ENCODE peak calls at places on chromosomes 1 and 21, in five cellular contexts. One of them, this sample, is unnamed.

GRCh38 chr1:30044745-30045144 is 678.6 kb downstream of the MATN1 start:
- DNase-seq in activated CD8-positive, alpha-beta T cell treated with anti-CD3 and anti-CD28 coated beads for 36 hours: no peak
- DNase-seq in brain microvascular endothelial cell: no peak
- DNase-seq in B cell: no peak
- DNase-seq in cardiac muscle cell: no peak
- DNase-seq in this sample: no peak

GRCh38 chr1:26170472-26170821 is 739 bp downstream of the ZNF593 start:
- DNase-seq in brain microvascular endothelial cell: no peak
- DNase-seq in cardiac muscle cell: no peak
- DNase-seq in B cell: no peak
- DNase-seq in activated CD8-positive, alpha-beta T cell treated with anti-CD3 and anti-CD28 coated beads for 36 hours: no peak
- DNase-seq in this sample: no peak

GRCh38 chr1:43831866-43832654 is 101.5 kb upstream of the ARTN start:
- DNase-seq in brain microvascular endothelial cell: no peak
- DNase-seq in cardiac muscle cell: no peak
- DNase-seq in B cell: no peak
- DNase-seq in activated CD8-positive, alpha-beta T cell treated with anti-CD3 and anti-CD28 coated beads for 36 hours: peak
- DNase-seq in this sample: peak

GRCh38 chr1:177306981-177307380 is 136.2 kb downstream of the BRINP2 start:
- DNase-seq in activated CD8-positive, alpha-beta T cell treated with anti-CD3 and anti-CD28 coated beads for 36 hours: no peak
- DNase-seq in cardiac muscle cell: no peak
- DNase-seq in brain microvascular endothelial cell: no peak
- DNase-seq in B cell: no peak
- DNase-seq in this sample: no peak

GRCh38 chr1:60960846-60961542 is 121.4 kb upstream of the NFIA start:
- DNase-seq in cardiac muscle cell: peak
- DNase-seq in brain microvascular endothelial cell: peak
- DNase-seq in B cell: no peak
- DNase-seq in activated CD8-positive, alpha-beta T cell treated with anti-CD3 and anti-CD28 coated beads for 36 hours: peak
- DNase-seq in this sample: no peak

GRCh38 chr21:25370311-25370744 is 237.0 kb downstream of the MRPL39 start:
- DNase-seq in activated CD8-positive, alpha-beta T cell treated with anti-CD3 and anti-CD28 coated beads for 36 hours: peak
- DNase-seq in cardiac muscle cell: peak
- DNase-seq in B cell: no peak
- DNase-seq in brain microvascular endothelial cell: peak
- DNase-seq in this sample: no peak

GRCh38 chr1:46735708-46736324 is 16.9 kb upstream of the EFCAB14 start:
- DNase-seq in activated CD8-positive, alpha-beta T cell treated with anti-CD3 and anti-CD28 coated beads for 36 hours: peak
- DNase-seq in cardiac muscle cell: peak
- DNase-seq in B cell: no peak
- DNase-seq in brain microvascular endothelial cell: peak
- DNase-seq in this sample: peak

GRCh38 chr1:99808391-99809115 is 41.6 kb upstream of the AGL start:
- DNase-seq in B cell: no peak
- DNase-seq in brain microvascular endothelial cell: peak
- DNase-seq in activated CD8-positive, alpha-beta T cell treated with anti-CD3 and anti-CD28 coated beads for 36 hours: peak
- DNase-seq in cardiac muscle cell: peak
- DNase-seq in this sample: peak

GRCh38 chr21:33943293-33943692 is 27.7 kb upstream of the ATP5PO start:
- DNase-seq in activated CD8-positive, alpha-beta T cell treated with anti-CD3 and anti-CD28 coated beads for 36 hours: no peak
- DNase-seq in brain microvascular endothelial cell: no peak
- DNase-seq in cardiac muscle cell: no peak
- DNase-seq in B cell: no peak
- DNase-seq in this sample: no peak

GRCh38 chr1:243454328-243454997 is 198.6 kb downstream of the SDCCAG8 start:
- DNase-seq in cardiac muscle cell: no peak
- DNase-seq in activated CD8-positive, alpha-beta T cell treated with anti-CD3 and anti-CD28 coated beads for 36 hours: no peak
- DNase-seq in brain microvascular endothelial cell: no peak
- DNase-seq in B cell: no peak
- DNase-seq in this sample: no peak

GRCh38 chr1:3609016-3609768 is 2.1 kb downstream of the MEGF6 start:
- DNase-seq in B cell: no peak
- DNase-seq in brain microvascular endothelial cell: no peak
- DNase-seq in cardiac muscle cell: no peak
- DNase-seq in activated CD8-positive, alpha-beta T cell treated with anti-CD3 and anti-CD28 coated beads for 36 hours: no peak
- DNase-seq in this sample: no peak

GRCh38 chr1:181260271-181260670 is 171.8 kb downstream of the IER5 start:
- DNase-seq in cardiac muscle cell: no peak
- DNase-seq in B cell: no peak
- DNase-seq in activated CD8-positive, alpha-beta T cell treated with anti-CD3 and anti-CD28 coated beads for 36 hours: no peak
- DNase-seq in brain microvascular endothelial cell: no peak
- DNase-seq in this sample: no peak

GRCh38 chr1:194176212-194176611 is 989.8 kb upstream of the B3GALT2 start:
- DNase-seq in brain microvascular endothelial cell: no peak
- DNase-seq in B cell: no peak
- DNase-seq in activated CD8-positive, alpha-beta T cell treated with anti-CD3 and anti-CD28 coated beads for 36 hours: no peak
- DNase-seq in cardiac muscle cell: no peak
- DNase-seq in this sample: no peak

GRCh38 chr1:54406339-54407181 is at the start of gene SSBP3:
- DNase-seq in activated CD8-positive, alpha-beta T cell treated with anti-CD3 and anti-CD28 coated beads for 36 hours: peak
- DNase-seq in B cell: peak
- DNase-seq in brain microvascular endothelial cell: peak
- DNase-seq in cardiac muscle cell: peak
- DNase-seq in this sample: peak

GRCh38 chr1:153790282-153790995 is 15.2 kb downstream of the SLC27A3 start:
- DNase-seq in cardiac muscle cell: peak
- DNase-seq in activated CD8-positive, alpha-beta T cell treated with anti-CD3 and anti-CD28 coated beads for 36 hours: no peak
- DNase-seq in B cell: no peak
- DNase-seq in brain microvascular endothelial cell: peak
- DNase-seq in this sample: no peak

GRCh38 chr21:35428489-35428888 is 379.4 kb upstream of the RUNX1 start:
- DNase-seq in brain microvascular endothelial cell: peak
- DNase-seq in cardiac muscle cell: peak
- DNase-seq in B cell: no peak
- DNase-seq in activated CD8-positive, alpha-beta T cell treated with anti-CD3 and anti-CD28 coated beads for 36 hours: peak
- DNase-seq in this sample: no peak

GRCh38 chr1:202405928-202406327 is 57.4 kb downstream of the PPP1R12B start:
- DNase-seq in B cell: no peak
- DNase-seq in activated CD8-positive, alpha-beta T cell treated with anti-CD3 and anti-CD28 coated beads for 36 hours: no peak
- DNase-seq in cardiac muscle cell: no peak
- DNase-seq in brain microvascular endothelial cell: no peak
- DNase-seq in this sample: no peak

GRCh38 chr1:219812491-219813221 is 115.7 kb downstream of the SLC30A10 start:
- DNase-seq in B cell: no peak
- DNase-seq in brain microvascular endothelial cell: peak
- DNase-seq in activated CD8-positive, alpha-beta T cell treated with anti-CD3 and anti-CD28 coated beads for 36 hours: peak
- DNase-seq in cardiac muscle cell: peak
- DNase-seq in this sample: peak

GRCh38 chr1:169483500-169483966 is 2.2 kb downstream of the SLC19A2 start:
- DNase-seq in brain microvascular endothelial cell: no peak
- DNase-seq in B cell: no peak
- DNase-seq in activated CD8-positive, alpha-beta T cell treated with anti-CD3 and anti-CD28 coated beads for 36 hours: no peak
- DNase-seq in cardiac muscle cell: peak
- DNase-seq in this sample: no peak

GRCh38 chr1:165635329-165635728 is 4.3 kb downstream of the MGST3 start:
- DNase-seq in cardiac muscle cell: peak
- DNase-seq in B cell: no peak
- DNase-seq in activated CD8-positive, alpha-beta T cell treated with anti-CD3 and anti-CD28 coated beads for 36 hours: no peak
- DNase-seq in brain microvascular endothelial cell: no peak
- DNase-seq in this sample: no peak

GRCh38 chr1:19643602-19644419 is at the start of gene NBL1:
- DNase-seq in B cell: no peak
- DNase-seq in cardiac muscle cell: peak
- DNase-seq in activated CD8-positive, alpha-beta T cell treated with anti-CD3 and anti-CD28 coated beads for 36 hours: peak
- DNase-seq in brain microvascular endothelial cell: peak
- DNase-seq in this sample: peak

GRCh38 chr1:53732912-53733317 is 6.0 kb downstream of the GLIS1 start:
- DNase-seq in activated CD8-positive, alpha-beta T cell treated with anti-CD3 and anti-CD28 coated beads for 36 hours: no peak
- DNase-seq in cardiac muscle cell: peak
- DNase-seq in brain microvascular endothelial cell: peak
- DNase-seq in B cell: no peak
- DNase-seq in this sample: no peak

GRCh38 chr1:41645062-41645461 is 160.6 kb upstream of the EDN2 start:
- DNase-seq in cardiac muscle cell: no peak
- DNase-seq in activated CD8-positive, alpha-beta T cell treated with anti-CD3 and anti-CD28 coated beads for 36 hours: no peak
- DNase-seq in brain microvascular endothelial cell: no peak
- DNase-seq in B cell: peak
- DNase-seq in this sample: no peak

GRCh38 chr1:74402873-74403272 is 109.5 kb downstream of the LRRC53 start:
- DNase-seq in activated CD8-positive, alpha-beta T cell treated with anti-CD3 and anti-CD28 coated beads for 36 hours: no peak
- DNase-seq in cardiac muscle cell: no peak
- DNase-seq in B cell: no peak
- DNase-seq in brain microvascular endothelial cell: no peak
- DNase-seq in this sample: no peak

GRCh38 chr1:9250336-9250585 is 15.7 kb downstream of the H6PD start:
- DNase-seq in B cell: no peak
- DNase-seq in brain microvascular endothelial cell: no peak
- DNase-seq in activated CD8-positive, alpha-beta T cell treated with anti-CD3 and anti-CD28 coated beads for 36 hours: no peak
- DNase-seq in cardiac muscle cell: peak
- DNase-seq in this sample: no peak

GRCh38 chr1:206591696-206592095 is 20.6 kb downstream of the EIF2D start:
- DNase-seq in cardiac muscle cell: no peak
- DNase-seq in B cell: no peak
- DNase-seq in activated CD8-positive, alpha-beta T cell treated with anti-CD3 and anti-CD28 coated beads for 36 hours: no peak
- DNase-seq in brain microvascular endothelial cell: no peak
- DNase-seq in this sample: no peak

GRCh38 chr1:206589206-206589605 is 23.1 kb downstream of the EIF2D start:
- DNase-seq in cardiac muscle cell: peak
- DNase-seq in activated CD8-positive, alpha-beta T cell treated with anti-CD3 and anti-CD28 coated beads for 36 hours: no peak
- DNase-seq in B cell: no peak
- DNase-seq in brain microvascular endothelial cell: peak
- DNase-seq in this sample: no peak

GRCh38 chr1:206593351-206593925 is 18.8 kb downstream of the EIF2D start:
- DNase-seq in B cell: no peak
- DNase-seq in cardiac muscle cell: no peak
- DNase-seq in activated CD8-positive, alpha-beta T cell treated with anti-CD3 and anti-CD28 coated beads for 36 hours: no peak
- DNase-seq in brain microvascular endothelial cell: no peak
- DNase-seq in this sample: no peak

GRCh38 chr1:206590025-206590834 is 22.0 kb downstream of the EIF2D start:
- DNase-seq in cardiac muscle cell: peak
- DNase-seq in brain microvascular endothelial cell: peak
- DNase-seq in B cell: no peak
- DNase-seq in activated CD8-positive, alpha-beta T cell treated with anti-CD3 and anti-CD28 coated beads for 36 hours: peak
- DNase-seq in this sample: peak

DNA sequence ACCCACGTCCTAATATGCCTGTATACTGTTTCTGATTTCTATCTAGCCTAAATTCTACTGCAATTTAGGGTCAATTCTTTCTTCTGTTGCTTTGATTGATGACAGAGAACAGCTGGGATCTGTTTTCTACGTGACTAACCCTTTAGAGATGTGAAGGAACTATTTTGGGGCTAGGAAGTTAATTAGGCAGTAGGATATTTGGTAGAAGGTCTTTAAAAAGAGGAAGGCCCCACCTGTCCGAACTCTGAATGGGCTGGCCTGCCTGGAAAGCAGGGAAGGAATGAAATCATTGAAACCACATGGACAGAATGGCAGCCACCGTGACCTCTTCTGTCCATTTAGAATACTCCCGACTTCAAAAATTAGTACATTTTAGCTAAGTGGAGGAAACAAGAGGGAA is 21.0 kb downstream of the EIF2D start:
- DNase-seq in cardiac muscle cell: peak
- DNase-seq in brain microvascular endothelial cell: no peak
- DNase-seq in activated CD8-positive, alpha-beta T cell treated with anti-CD3 and anti-CD28 coated beads for 36 hours: no peak
- DNase-seq in B cell: no peak
- DNase-seq in this sample: no peak
- TF ChIP-seq CTCF in cardiac muscle cell: no peak
- TF ChIP-seq CTCF in brain microvascular endothelial cell: no peak
- TF ChIP-seq CTCF in activated CD8-positive, alpha-beta T cell treated with anti-CD3 and anti-CD28 coated beads for 36 hours: no peak
- TF ChIP-seq CTCF in B cell: no peak
- TF ChIP-seq CTCF in this sample: no peak

DNA sequence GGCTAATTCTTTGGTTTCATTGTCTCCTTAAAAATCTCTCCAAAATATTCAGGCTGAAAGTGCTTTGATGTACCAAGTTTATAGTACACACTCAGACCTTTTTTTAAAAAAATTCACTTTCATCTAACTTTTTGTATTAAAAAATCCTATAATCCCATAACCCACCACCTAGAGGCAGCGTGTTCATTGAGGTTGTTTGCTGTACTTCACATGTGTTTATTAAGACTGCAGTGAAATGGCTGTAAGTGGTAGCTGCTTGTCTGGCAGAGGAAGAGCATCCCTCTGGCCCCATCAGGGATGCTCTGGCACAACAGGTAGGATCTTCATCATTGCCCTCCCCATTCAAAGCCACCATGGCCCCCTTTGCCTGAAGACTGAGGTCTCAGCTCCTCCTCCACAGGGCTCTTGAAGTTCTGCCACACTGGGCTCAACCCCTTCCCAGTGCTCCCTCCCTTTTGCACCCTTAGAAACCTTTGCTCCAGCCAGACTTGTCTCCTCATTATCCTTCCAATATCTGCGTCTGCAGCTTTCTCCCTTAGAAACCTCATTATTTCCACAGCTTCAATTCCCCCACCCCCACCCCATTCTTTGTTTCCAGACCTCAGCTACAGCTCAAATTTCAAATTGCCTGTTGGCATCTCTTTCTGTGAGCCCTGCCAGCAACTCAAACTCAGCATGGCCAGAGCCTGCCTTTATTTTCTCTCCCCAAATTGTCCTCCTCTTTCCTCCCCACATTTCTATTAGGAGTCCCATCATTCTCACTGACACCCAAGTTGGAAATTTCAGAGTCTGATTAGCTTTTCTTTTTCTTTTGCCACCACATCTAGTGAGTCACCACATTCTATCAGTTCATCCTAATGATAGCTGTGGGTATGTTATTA is 369.6 kb upstream of the USP24 start:
- DNase-seq in B cell: no peak
- DNase-seq in cardiac muscle cell: peak
- DNase-seq in brain microvascular endothelial cell: no peak
- DNase-seq in activated CD8-positive, alpha-beta T cell treated with anti-CD3 and anti-CD28 coated beads for 36 hours: no peak
- DNase-seq in this sample: no peak
- TF ChIP-seq CTCF in B cell: no peak
- TF ChIP-seq CTCF in cardiac muscle cell: peak
- TF ChIP-seq CTCF in brain microvascular endothelial cell: peak
- TF ChIP-seq CTCF in activated CD8-positive, alpha-beta T cell treated with anti-CD3 and anti-CD28 coated beads for 36 hours: no peak
- TF ChIP-seq CTCF in this sample: no peak

GRCh38 chr1:48869116-48869893 is 92.6 kb upstream of the BEND5 start:
- DNase-seq in brain microvascular endothelial cell: no peak
- DNase-seq in B cell: no peak
- DNase-seq in cardiac muscle cell: peak
- DNase-seq in activated CD8-positive, alpha-beta T cell treated with anti-CD3 and anti-CD28 coated beads for 36 hours: no peak
- DNase-seq in this sample: no peak
- TF ChIP-seq CTCF in brain microvascular endothelial cell: no peak
- TF ChIP-seq CTCF in B cell: no peak
- TF ChIP-seq CTCF in cardiac muscle cell: no peak
- TF ChIP-seq CTCF in activated CD8-positive, alpha-beta T cell treated with anti-CD3 and anti-CD28 coated beads for 36 hours: no peak
- TF ChIP-seq CTCF in this sample: no peak

DNA sequence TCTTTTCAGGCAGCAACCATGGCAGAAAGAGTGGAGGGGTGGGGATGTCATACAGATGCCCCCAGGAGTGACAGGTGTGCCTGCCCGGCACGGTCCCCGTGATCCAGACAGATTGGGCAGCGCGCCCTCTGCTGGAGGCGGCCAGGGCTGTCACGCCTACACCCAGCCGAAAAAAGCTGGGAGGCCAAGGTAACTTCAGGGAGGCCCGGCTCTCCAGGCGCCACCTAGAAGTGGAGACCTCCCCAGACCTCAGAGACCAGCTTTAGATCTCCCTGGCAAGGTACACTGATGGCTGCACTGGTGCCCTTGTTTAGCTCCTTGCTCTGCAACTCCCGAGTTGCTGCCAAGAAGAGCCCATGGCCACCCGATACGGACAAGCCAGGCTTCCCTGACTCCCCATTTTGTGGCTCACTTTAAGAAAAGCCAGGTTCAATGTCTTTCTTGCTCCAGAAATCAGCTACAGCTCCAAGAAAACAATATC is 6.6 kb downstream of the GOLT1A start:
- DNase-seq in cardiac muscle cell: peak
- DNase-seq in brain microvascular endothelial cell: peak
- DNase-seq in B cell: peak
- DNase-seq in activated CD8-positive, alpha-beta T cell treated with anti-CD3 and anti-CD28 coated beads for 36 hours: peak
- DNase-seq in this sample: peak
- TF ChIP-seq CTCF in cardiac muscle cell: peak
- TF ChIP-seq CTCF in brain microvascular endothelial cell: peak
- TF ChIP-seq CTCF in B cell: peak
- TF ChIP-seq CTCF in activated CD8-positive, alpha-beta T cell treated with anti-CD3 and anti-CD28 coated beads for 36 hours: peak
- TF ChIP-seq CTCF in this sample: peak